ENCODE peak calls at places on chromosomes 2 and 18, in eight cellular contexts. X is Caki2; F is globus pallidus; S is GM03348; D is GM10248; J is tibial nerve; Y is foreskin fibroblast; H is effector memory CD8-positive, alpha-beta T cell. V is an unnamed sample.

GRCh38 chr18:13223341-13224148 is 5.0 kb downstream of the LDLRAD4 start:
- DNase-seq in X (no peak), F (peak; percentile 42), S (no peak), D (no peak), J (no peak), Y (no peak), H (no peak), V (no peak)

GRCh38 chr2:238019962-238020361 is 40.8 kb upstream of the SCLY start:
- DNase-seq in X (no peak), F (no peak), S (no peak), D (no peak), J (no peak), Y (no peak), H (no peak), V (no peak)

GRCh38 chr2:239103125-239104098 is 255.5 kb downstream of the TWIST2 start:
- DNase-seq in X (no peak), F (peak; percentile 67), S (no peak), D (no peak), J (no peak), Y (no peak), H (no peak), V (no peak)

GRCh38 chr18:39360072-39360471 is 1794.5 kb upstream of the CELF4 start:
- DNase-seq in X (no peak), F (no peak), S (no peak), D (no peak), J (no peak), Y (no peak), H (no peak), V (no peak)

GRCh38 chr2:42195559-42195958 is 26.4 kb downstream of the EML4 start:
- DNase-seq in X (peak; percentile 66), F (no peak), S (peak; percentile 50), D (no peak), J (no peak), Y (peak; percentile 76), H (no peak), V (no peak)

GRCh38 chr2:173462908-173463840 is 108.5 kb downstream of the CDCA7 start:
- DNase-seq in X (no peak), F (no peak), S (no peak), D (no peak), J (no peak), Y (no peak), H (no peak), V (no peak)

GRCh38 chr2:232776435-232776834 is at the start of gene KCNJ13:
- DNase-seq in X (no peak), F (no peak), S (peak; percentile 7), D (no peak), J (no peak), Y (no peak), H (no peak), V (no peak)

GRCh38 chr2:45813003-45813601 is 161.6 kb downstream of the PRKCE start:
- DNase-seq in X (no peak), F (no peak), S (no peak), D (no peak), J (no peak), Y (peak; percentile 60), H (no peak), V (no peak)

GRCh38 chr2:8457620-8458255 is 224.1 kb upstream of the ID2 start:
- DNase-seq in X (no peak), F (no peak), S (no peak), D (no peak), J (no peak), Y (no peak), H (peak; percentile 25), V (no peak)

GRCh38 chr2:142142595-142142994 is 11.8 kb upstream of the LRP1B start:
- DNase-seq in X (no peak), F (no peak), S (no peak), D (no peak), J (no peak), Y (no peak), H (no peak), V (no peak)

GRCh38 chr2:74379851-74380789 is at the start of gene DCTN1:
- DNase-seq in X (peak; percentile 19), F (peak; percentile 84), S (peak; percentile 87), D (peak; percentile 61), J (no peak), Y (peak; percentile 85), H (peak; percentile 10), V (no peak)

V was measured in B cell.